ENCODE peak calls at places on chromosomes 16 and 17, in eight cellular contexts. One of them, this sample, is unnamed.

GRCh38 chr17:82449883-82450356 is 632 bp downstream of the CYBC1 start:
- DNase-seq in sigmoid colon: no peak
- DNase-seq in heart left ventricle: no peak
- DNase-seq in Peyer's patch: no peak
- DNase-seq in adrenal gland: no peak
- DNase-seq in prostate gland: no peak
- DNase-seq in A549: no peak
- DNase-seq in lower leg skin: no peak
- DNase-seq in this sample: no peak

GRCh38 chr17:753407-753806 is 1.3 kb upstream of the GEMIN4 start:
- DNase-seq in sigmoid colon: no peak
- DNase-seq in heart left ventricle: no peak
- DNase-seq in Peyer's patch: no peak
- DNase-seq in adrenal gland: no peak
- DNase-seq in prostate gland: no peak
- DNase-seq in A549: no peak
- DNase-seq in lower leg skin: no peak
- DNase-seq in this sample: no peak

GRCh38 chr17:73806768-73807167 is 162.5 kb upstream of the SDK2 start:
- DNase-seq in sigmoid colon: no peak
- DNase-seq in heart left ventricle: no peak
- DNase-seq in Peyer's patch: no peak
- DNase-seq in adrenal gland: no peak
- DNase-seq in prostate gland: no peak
- DNase-seq in A549: no peak
- DNase-seq in lower leg skin: no peak
- DNase-seq in this sample: no peak

GRCh38 chr17:40914456-40914855 is 23.0 kb downstream of the KRT23 start:
- DNase-seq in sigmoid colon: no peak
- DNase-seq in heart left ventricle: no peak
- DNase-seq in Peyer's patch: no peak
- DNase-seq in adrenal gland: no peak
- DNase-seq in prostate gland: no peak
- DNase-seq in A549: no peak
- DNase-seq in lower leg skin: no peak
- DNase-seq in this sample: no peak

GRCh38 chr17:59155439-59156177 is at the start of gene PRR11:
- DNase-seq in sigmoid colon: peak; percentile 98
- DNase-seq in heart left ventricle: peak; percentile 94
- DNase-seq in Peyer's patch: peak; percentile 90
- DNase-seq in adrenal gland: peak; percentile 98
- DNase-seq in prostate gland: peak; percentile 99
- DNase-seq in A549: no peak
- DNase-seq in lower leg skin: peak; percentile 97
- DNase-seq in this sample: peak; percentile 100

GRCh38 chr17:57551321-57552079 is 193.6 kb downstream of the CCDC182 start:
- DNase-seq in sigmoid colon: no peak
- DNase-seq in heart left ventricle: no peak
- DNase-seq in Peyer's patch: no peak
- DNase-seq in adrenal gland: no peak
- DNase-seq in prostate gland: no peak
- DNase-seq in A549: no peak
- DNase-seq in lower leg skin: no peak
- DNase-seq in this sample: no peak

GRCh38 chr16:11948819-11949218 is 7.0 kb upstream of the NPIPB2 start:
- DNase-seq in sigmoid colon: no peak
- DNase-seq in heart left ventricle: no peak
- DNase-seq in Peyer's patch: no peak
- DNase-seq in adrenal gland: no peak
- DNase-seq in prostate gland: no peak
- DNase-seq in A549: no peak
- DNase-seq in lower leg skin: no peak
- DNase-seq in this sample: no peak

GRCh38 chr17:48892940-48893645 is 506 bp downstream of the ATP5MC1 start:
- DNase-seq in sigmoid colon: no peak
- DNase-seq in heart left ventricle: no peak
- DNase-seq in Peyer's patch: no peak
- DNase-seq in adrenal gland: no peak
- DNase-seq in prostate gland: no peak
- DNase-seq in A549: no peak
- DNase-seq in lower leg skin: no peak
- DNase-seq in this sample: no peak

GRCh38 chr17:55811536-55811935 is 60.7 kb downstream of the PCTP start:
- DNase-seq in sigmoid colon: peak; percentile 71
- DNase-seq in heart left ventricle: no peak
- DNase-seq in Peyer's patch: no peak
- DNase-seq in adrenal gland: no peak
- DNase-seq in prostate gland: no peak
- DNase-seq in A549: no peak
- DNase-seq in lower leg skin: peak; percentile 16
- DNase-seq in this sample: no peak

GRCh38 chr17:35101725-35102124 is 17.9 kb downstream of the RAD51D start:
- DNase-seq in sigmoid colon: no peak
- DNase-seq in heart left ventricle: no peak
- DNase-seq in Peyer's patch: no peak
- DNase-seq in adrenal gland: no peak
- DNase-seq in prostate gland: no peak
- DNase-seq in A549: no peak
- DNase-seq in lower leg skin: no peak
- DNase-seq in this sample: no peak

DNA sequence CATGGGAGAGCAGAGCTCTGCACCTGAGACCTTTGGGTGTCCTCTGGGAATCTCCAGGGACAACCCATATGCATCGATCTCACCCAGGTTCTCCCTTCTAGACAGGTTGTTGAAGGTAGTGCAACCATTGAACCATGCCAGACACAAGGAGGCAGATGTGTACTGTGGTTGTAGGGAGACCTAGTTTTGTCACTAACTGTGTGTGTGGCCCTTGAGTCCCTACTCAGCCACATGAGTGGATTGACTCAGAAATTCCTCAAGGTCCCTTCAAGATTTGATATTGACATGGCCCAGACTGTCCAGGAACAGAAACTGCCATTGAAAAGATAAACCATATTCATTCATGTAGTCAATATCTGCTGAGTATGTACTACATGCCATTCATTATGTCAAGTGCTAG is 396.4 kb upstream of the CCL2 start:
- DNase-seq in sigmoid colon: no peak
- DNase-seq in heart left ventricle: no peak
- DNase-seq in Peyer's patch: no peak
- DNase-seq in adrenal gland: no peak
- DNase-seq in prostate gland: no peak
- DNase-seq in A549: no peak
- DNase-seq in lower leg skin: no peak
- DNase-seq in this sample: peak; percentile 9
- TF ChIP-seq POLR2A in sigmoid colon: no peak
- TF ChIP-seq POLR2A in heart left ventricle: no peak
- TF ChIP-seq POLR2A in Peyer's patch: no peak
- TF ChIP-seq POLR2A in adrenal gland: no peak
- TF ChIP-seq POLR2A in prostate gland: no peak
- TF ChIP-seq POLR2A in A549: no peak
- TF ChIP-seq POLR2A in lower leg skin: no peak
- TF ChIP-seq POLR2A in this sample: no peak

GRCh38 chr16:4371481-4372314 is at the start of gene VASN:
- DNase-seq in sigmoid colon: peak; percentile 92
- DNase-seq in heart left ventricle: peak; percentile 85
- DNase-seq in Peyer's patch: peak; percentile 82
- DNase-seq in adrenal gland: peak; percentile 82
- DNase-seq in prostate gland: peak; percentile 85
- DNase-seq in A549: peak; percentile 78
- DNase-seq in lower leg skin: peak; percentile 67
- DNase-seq in this sample: no peak
- TF ChIP-seq POLR2A in sigmoid colon: peak; percentile 90
- TF ChIP-seq POLR2A in heart left ventricle: peak; percentile 99
- TF ChIP-seq POLR2A in Peyer's patch: no peak
- TF ChIP-seq POLR2A in adrenal gland: peak; percentile 93
- TF ChIP-seq POLR2A in prostate gland: peak; percentile 98
- TF ChIP-seq POLR2A in A549: peak; percentile 98
- TF ChIP-seq POLR2A in lower leg skin: peak; percentile 96
- TF ChIP-seq POLR2A in this sample: peak; percentile 97

GRCh38 chr16:14509675-14510132 is 120.4 kb downstream of the PARN start:
- DNase-seq in sigmoid colon: no peak
- DNase-seq in heart left ventricle: no peak
- DNase-seq in Peyer's patch: no peak
- DNase-seq in adrenal gland: no peak
- DNase-seq in prostate gland: no peak
- DNase-seq in A549: no peak
- DNase-seq in lower leg skin: no peak
- DNase-seq in this sample: no peak
- TF ChIP-seq POLR2A in sigmoid colon: no peak
- TF ChIP-seq POLR2A in heart left ventricle: no peak
- TF ChIP-seq POLR2A in Peyer's patch: no peak
- TF ChIP-seq POLR2A in adrenal gland: no peak
- TF ChIP-seq POLR2A in prostate gland: no peak
- TF ChIP-seq POLR2A in A549: no peak
- TF ChIP-seq POLR2A in lower leg skin: no peak
- TF ChIP-seq POLR2A in this sample: no peak

DNA sequence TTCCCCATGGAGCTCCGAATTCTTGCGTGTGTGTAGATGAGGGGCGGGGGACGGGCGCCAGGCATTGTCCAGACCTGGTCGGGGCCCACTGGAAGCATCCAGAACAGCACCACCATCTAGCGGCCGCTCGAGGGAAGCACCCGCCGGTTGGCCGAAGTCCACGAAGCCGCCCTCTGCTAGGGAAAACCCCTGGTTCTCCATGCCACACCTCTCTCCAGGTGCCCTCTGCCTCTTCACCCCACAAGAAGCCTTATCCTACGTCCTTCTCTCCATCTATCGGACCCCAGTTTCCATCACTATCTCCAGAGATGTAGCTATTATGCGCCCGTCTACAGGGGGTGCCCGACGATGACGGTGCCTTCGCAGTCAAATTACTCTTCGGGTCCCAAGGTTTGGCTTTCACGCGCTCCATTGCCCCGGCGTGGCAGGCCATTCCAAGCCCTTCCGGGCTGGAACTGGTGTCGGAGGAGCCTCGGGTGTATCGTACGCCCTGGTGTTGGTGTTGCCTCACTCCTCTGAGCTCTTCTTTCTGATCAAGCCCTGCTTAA is 617 bp upstream of the SENP3 start:
- DNase-seq in sigmoid colon: peak; percentile 98
- DNase-seq in heart left ventricle: peak; percentile 92
- DNase-seq in Peyer's patch: peak; percentile 96
- DNase-seq in adrenal gland: peak; percentile 95
- DNase-seq in prostate gland: peak; percentile 92
- DNase-seq in A549: peak; percentile 98
- DNase-seq in lower leg skin: peak; percentile 87
- DNase-seq in this sample: peak; percentile 92
- TF ChIP-seq POLR2A in sigmoid colon: no peak
- TF ChIP-seq POLR2A in heart left ventricle: no peak
- TF ChIP-seq POLR2A in Peyer's patch: no peak
- TF ChIP-seq POLR2A in adrenal gland: no peak
- TF ChIP-seq POLR2A in prostate gland: no peak
- TF ChIP-seq POLR2A in A549: peak; percentile 11
- TF ChIP-seq POLR2A in lower leg skin: no peak
- TF ChIP-seq POLR2A in this sample: no peak

GRCh38 chr17:29347831-29348281 is 42.3 kb upstream of the TAOK1 start:
- DNase-seq in sigmoid colon: no peak
- DNase-seq in heart left ventricle: no peak
- DNase-seq in Peyer's patch: no peak
- DNase-seq in adrenal gland: peak; percentile 8
- DNase-seq in prostate gland: no peak
- DNase-seq in A549: no peak
- DNase-seq in lower leg skin: no peak
- DNase-seq in this sample: no peak

GRCh38 chr17:29345066-29345465 is 45.1 kb upstream of the TAOK1 start:
- DNase-seq in sigmoid colon: no peak
- DNase-seq in heart left ventricle: no peak
- DNase-seq in Peyer's patch: no peak
- DNase-seq in adrenal gland: no peak
- DNase-seq in prostate gland: no peak
- DNase-seq in A549: no peak
- DNase-seq in lower leg skin: no peak
- DNase-seq in this sample: no peak

GRCh38 chr17:29352146-29352545 is 38.0 kb upstream of the TAOK1 start:
- DNase-seq in sigmoid colon: no peak
- DNase-seq in heart left ventricle: no peak
- DNase-seq in Peyer's patch: no peak
- DNase-seq in adrenal gland: no peak
- DNase-seq in prostate gland: no peak
- DNase-seq in A549: no peak
- DNase-seq in lower leg skin: no peak
- DNase-seq in this sample: no peak

GRCh38 chr17:29346462-29346861 is 43.7 kb upstream of the TAOK1 start:
- DNase-seq in sigmoid colon: no peak
- DNase-seq in heart left ventricle: no peak
- DNase-seq in Peyer's patch: no peak
- DNase-seq in adrenal gland: no peak
- DNase-seq in prostate gland: no peak
- DNase-seq in A549: no peak
- DNase-seq in lower leg skin: no peak
- DNase-seq in this sample: no peak

GRCh38 chr17:29349409-29349808 is 40.8 kb upstream of the TAOK1 start:
- DNase-seq in sigmoid colon: no peak
- DNase-seq in heart left ventricle: no peak
- DNase-seq in Peyer's patch: no peak
- DNase-seq in adrenal gland: no peak
- DNase-seq in prostate gland: no peak
- DNase-seq in A549: no peak
- DNase-seq in lower leg skin: no peak
- DNase-seq in this sample: no peak
- TF ChIP-seq POLR2A in sigmoid colon: no peak
- TF ChIP-seq POLR2A in heart left ventricle: no peak
- TF ChIP-seq POLR2A in Peyer's patch: no peak
- TF ChIP-seq POLR2A in adrenal gland: no peak
- TF ChIP-seq POLR2A in prostate gland: no peak
- TF ChIP-seq POLR2A in A549: no peak
- TF ChIP-seq POLR2A in lower leg skin: no peak
- TF ChIP-seq POLR2A in this sample: no peak

GRCh38 chr16:70753694-70754325 is 47.1 kb downstream of the VAC14 start:
- DNase-seq in sigmoid colon: no peak
- DNase-seq in heart left ventricle: no peak
- DNase-seq in Peyer's patch: no peak
- DNase-seq in adrenal gland: no peak
- DNase-seq in prostate gland: no peak
- DNase-seq in A549: no peak
- DNase-seq in lower leg skin: no peak
- DNase-seq in this sample: no peak

GRCh38 chr16:70752381-70752780 is 48.6 kb downstream of the VAC14 start:
- DNase-seq in sigmoid colon: no peak
- DNase-seq in heart left ventricle: no peak
- DNase-seq in Peyer's patch: no peak
- DNase-seq in adrenal gland: no peak
- DNase-seq in prostate gland: no peak
- DNase-seq in A549: no peak
- DNase-seq in lower leg skin: no peak
- DNase-seq in this sample: no peak

GRCh38 chr16:70751593-70751992 is 49.4 kb downstream of the VAC14 start:
- DNase-seq in sigmoid colon: no peak
- DNase-seq in heart left ventricle: no peak
- DNase-seq in Peyer's patch: no peak
- DNase-seq in adrenal gland: no peak
- DNase-seq in prostate gland: no peak
- DNase-seq in A549: no peak
- DNase-seq in lower leg skin: no peak
- DNase-seq in this sample: no peak

GRCh38 chr16:70754371-70754770 is 46.6 kb downstream of the VAC14 start:
- DNase-seq in sigmoid colon: no peak
- DNase-seq in heart left ventricle: no peak
- DNase-seq in Peyer's patch: no peak
- DNase-seq in adrenal gland: no peak
- DNase-seq in prostate gland: no peak
- DNase-seq in A549: no peak
- DNase-seq in lower leg skin: no peak
- DNase-seq in this sample: no peak

GRCh38 chr16:70753228-70753627 is 47.7 kb downstream of the VAC14 start:
- DNase-seq in sigmoid colon: no peak
- DNase-seq in heart left ventricle: no peak
- DNase-seq in Peyer's patch: no peak
- DNase-seq in adrenal gland: no peak
- DNase-seq in prostate gland: peak; percentile 49
- DNase-seq in A549: no peak
- DNase-seq in lower leg skin: no peak
- DNase-seq in this sample: no peak
- TF ChIP-seq POLR2A in sigmoid colon: no peak
- TF ChIP-seq POLR2A in heart left ventricle: no peak
- TF ChIP-seq POLR2A in Peyer's patch: no peak
- TF ChIP-seq POLR2A in adrenal gland: no peak
- TF ChIP-seq POLR2A in prostate gland: no peak
- TF ChIP-seq POLR2A in A549: no peak
- TF ChIP-seq POLR2A in lower leg skin: no peak
- TF ChIP-seq POLR2A in this sample: no peak

This sample was measured in vagina.